ENCODE peak calls at places on chromosome 4, in six cellular contexts. Q, N, L, T, C and O are unnamed samples.

GRCh38 chr4:38190717-38191178 is 230.6 kb downstream of the PTTG2 start:
- DNase-seq in Q (peak), N (no peak), L (peak), T (peak), C (no peak), O (peak)

GRCh38 chr4:141309864-141310263 is 89.2 kb downstream of the ZNF330 start:
- DNase-seq in Q (no peak), N (no peak), L (no peak), T (no peak), C (no peak), O (no peak)

GRCh38 chr4:45079616-45080015 is 353.3 kb upstream of the GNPDA2 start:
- DNase-seq in Q (no peak), N (no peak), L (no peak), T (no peak), C (no peak), O (no peak)

GRCh38 chr4:94653984-94654609 is 103.7 kb upstream of the BMPR1B start:
- DNase-seq in Q (no peak), N (no peak), L (no peak), T (no peak), C (no peak), O (no peak)

GRCh38 chr4:21090098-21090666 is 389.9 kb downstream of the PACRGL start:
- DNase-seq in Q (no peak), N (no peak), L (no peak), T (no peak), C (no peak), O (no peak)

GRCh38 chr4:136369073-136369472 is 1163.2 kb downstream of the PCDH18 start:
- DNase-seq in Q (peak), N (no peak), L (no peak), T (no peak), C (no peak), O (peak)

GRCh38 chr4:3461515-3462291 is 1.4 kb upstream of the DOK7 start:
- DNase-seq in Q (no peak), N (no peak), L (no peak), T (peak), C (peak), O (peak)

GRCh38 chr4:113106076-113106475 is 56.6 kb downstream of the ANK2 start:
- DNase-seq in Q (peak), N (no peak), L (peak), T (no peak), C (no peak), O (peak)

GRCh38 chr4:41297832-41298231 is 41.1 kb downstream of the UCHL1 start:
- DNase-seq in Q (no peak), N (no peak), L (no peak), T (no peak), C (no peak), O (peak)

GRCh38 chr4:960140-960735 is 13.1 kb downstream of the DGKQ start:
- DNase-seq in Q (no peak), N (no peak), L (peak), T (no peak), C (peak), O (no peak)

GRCh38 chr4:113383111-113383785 is 333.8 kb downstream of the ANK2 start:
- DNase-seq in Q (peak), N (no peak), L (no peak), T (no peak), C (no peak), O (peak)

GRCh38 chr4:26122690-26123089 is 198.1 kb upstream of the RBPJ start:
- DNase-seq in Q (no peak), N (no peak), L (no peak), T (no peak), C (no peak), O (no peak)

GRCh38 chr4:26984896-26985295 is 124.3 kb downstream of the STIM2 start:
- DNase-seq in Q (no peak), N (no peak), L (no peak), T (no peak), C (no peak), O (peak)

GRCh38 chr4:145511913-145512522 is 30.4 kb downstream of the SMAD1 start:
- DNase-seq in Q (no peak), N (no peak), L (no peak), T (no peak), C (no peak), O (peak)

GRCh38 chr4:129094347-129094746 is 1.0 kb upstream of the SCLT1 start:
- DNase-seq in Q (no peak), N (no peak), L (no peak), T (no peak), C (no peak), O (no peak)

GRCh38 chr4:40199999-40200880 is 3.4 kb downstream of the RHOH start:
- DNase-seq in Q (no peak), N (no peak), L (no peak), T (peak), C (no peak), O (peak)

GRCh38 chr4:122091836-122092235 is 60.3 kb upstream of the BLTP1 start:
- DNase-seq in Q (no peak), N (no peak), L (no peak), T (no peak), C (no peak), O (no peak)

GRCh38 chr4:88335092-88335665 is 43.5 kb upstream of the HERC6 start:
- DNase-seq in Q (peak), N (no peak), L (no peak), T (no peak), C (no peak), O (peak)

GRCh38 chr4:1940566-1940965 is 68.2 kb downstream of the NELFA start:
- DNase-seq in Q (no peak), N (no peak), L (no peak), T (no peak), C (no peak), O (no peak)

GRCh38 chr4:82436130-82436529 is 5.7 kb downstream of the ENOPH1 start:
- DNase-seq in Q (no peak), N (no peak), L (no peak), T (no peak), C (no peak), O (no peak)

GRCh38 chr4:7105261-7105660 is 37.4 kb upstream of the GRPEL1 start:
- DNase-seq in Q (no peak), N (no peak), L (no peak), T (no peak), C (peak), O (no peak)